ENCODE peak calls at places on chromosomes 6 and 20, in six cellular contexts. T is SK-MEL-5; F is RCC 7860; B is natural killer cell; D is naive thymus-derived CD8-positive, alpha-beta T cell; X is HCT116. N is an unnamed sample.

GRCh38 chr6:137175157-137175889 is 1.9 kb upstream of the IL22RA2 start:
- DNase-seq in B (no peak), X (no peak), F (no peak), T (peak), D (no peak), N (no peak)

GRCh38 chr6:45590751-45591184 is 213.0 kb upstream of the SUPT3H start:
- DNase-seq in X (no peak), B (no peak), T (no peak), D (no peak), F (no peak), N (no peak)

GRCh38 chr6:89146748-89147715 is 1.2 kb downstream of the PM20D2 start:
- DNase-seq in X (peak), T (peak), D (no peak), F (peak), B (no peak), N (peak)

GRCh38 chr6:72950114-72950860 is 275.0 kb downstream of the KHDC1L start:
- DNase-seq in X (peak), F (peak), T (no peak), B (no peak), D (no peak), N (no peak)

GRCh38 chr20:23143098-23143497 is 57.0 kb upstream of the CD93 start:
- DNase-seq in X (peak), B (no peak), F (peak), T (peak), D (no peak), N (peak)

GRCh38 chr20:33842346-33842745 is 31.2 kb downstream of the CHMP4B start:
- DNase-seq in F (no peak), T (no peak), X (no peak), D (no peak), B (no peak), N (no peak)

GRCh38 chr6:4067673-4068072 is 11.3 kb downstream of the FAM217A start:
- DNase-seq in F (no peak), T (no peak), X (no peak), B (no peak), D (no peak), N (no peak)

GRCh38 chr6:1739680-1740079 is 130.0 kb downstream of the FOXC1 start:
- DNase-seq in D (no peak), X (no peak), F (no peak), T (no peak), B (no peak), N (no peak)

GRCh38 chr20:57262244-57263126 is 4.0 kb downstream of the BMP7 start:
- DNase-seq in F (no peak), T (no peak), D (no peak), X (no peak), B (no peak), N (no peak)

GRCh38 chr6:170131351-170131750 is 159.5 kb downstream of the DLL1 start:
- DNase-seq in F (no peak), X (no peak), T (no peak), D (no peak), B (no peak), N (no peak)

GRCh38 chr6:82908661-82909060 is 157.0 kb downstream of the UBE3D start:
- DNase-seq in X (no peak), T (no peak), D (no peak), B (no peak), F (no peak), N (no peak)

GRCh38 chr6:14280766-14281293 is 163.3 kb downstream of the CD83 start:
- DNase-seq in B (no peak), T (peak), D (no peak), F (no peak), X (no peak), N (no peak)

GRCh38 chr6:141347075-141347474 is 785.6 kb upstream of the GJE1 start:
- DNase-seq in B (no peak), X (no peak), F (no peak), T (no peak), D (no peak), N (no peak)

GRCh38 chr20:48425776-48426175 is 402.0 kb downstream of the PREX1 start:
- DNase-seq in B (no peak), T (no peak), F (no peak), X (no peak), D (no peak), N (no peak)

GRCh38 chr20:16760431-16761304 is 12.5 kb downstream of the OTOR start:
- DNase-seq in B (no peak), F (no peak), X (no peak), D (no peak), T (no peak), N (no peak)

GRCh38 chr6:113858067-113858604 is 991 bp downstream of the MARCKS start:
- DNase-seq in T (peak), D (no peak), X (no peak), F (peak), B (no peak), N (peak)